ENCODE peak calls at places on chromosomes 5 and 9, in four cellular contexts. U is adrenal gland, I is mucosa of descending colon, Q is BJ. V is an unnamed sample.

GRCh38 chr5:105033642-105034217 is 1471.1 kb upstream of the NUDT12 start:
- DNase-seq in U (no peak), I (no peak), Q (no peak), V (no peak)

GRCh38 chr5:14869286-14870164 is 2.1 kb downstream of the ANKH start:
- DNase-seq in U (no peak), I (no peak), Q (no peak), V (no peak)

GRCh38 chr5:103849934-103850333 is 287.3 kb upstream of the NUDT12 start:
- DNase-seq in U (no peak), I (no peak), Q (peak), V (peak)

GRCh38 chr9:95008151-95008771 is 281.8 kb downstream of the AOPEP start:
- DNase-seq in U (no peak), I (peak), Q (no peak), V (no peak)

GRCh38 chr5:72895758-72896157 is 60.1 kb upstream of the FCHO2 start:
- DNase-seq in U (no peak), I (no peak), Q (no peak), V (no peak)

GRCh38 chr9:129270205-129270604 is 92.1 kb upstream of the IER5L start:
- DNase-seq in U (no peak), I (no peak), Q (no peak), V (no peak)

GRCh38 chr9:136538599-136539426 is 7.0 kb downstream of the NOTCH1 start:
- DNase-seq in U (no peak), I (peak), Q (no peak), V (no peak)

GRCh38 chr9:23153058-23153457 is 673.0 kb downstream of the ELAVL2 start:
- DNase-seq in U (no peak), I (no peak), Q (no peak), V (no peak)

GRCh38 chr9:137876781-137877386 is 698 bp upstream of the CACNA1B start:
- DNase-seq in U (no peak), I (no peak), Q (no peak), V (no peak)

GRCh38 chr9:84829997-84830696 is 160.6 kb downstream of the NTRK2 start:
- DNase-seq in U (no peak), I (no peak), Q (no peak), V (no peak)

GRCh38 chr9:122120672-122121071 is 27.6 kb upstream of the TTLL11 start:
- DNase-seq in U (no peak), I (no peak), Q (no peak), V (no peak)

GRCh38 chr5:125179617-125180016 is 433.2 kb upstream of the ZNF608 start:
- DNase-seq in U (no peak), I (no peak), Q (no peak), V (no peak)

GRCh38 chr9:110192531-110193326 is 15.2 kb downstream of the C9orf152 start:
- DNase-seq in U (peak), I (no peak), Q (peak), V (peak)

GRCh38 chr5:134175874-134176522 is 752 bp downstream of the SKP1 start:
- DNase-seq in U (peak), I (no peak), Q (no peak), V (no peak)

GRCh38 chr9:81526587-81526986 is 162.8 kb downstream of the TLE1 start:
- DNase-seq in U (no peak), I (no peak), Q (peak), V (peak)

GRCh38 chr5:66519626-66520025 is 76.6 kb upstream of the MAST4 start:
- DNase-seq in U (no peak), I (no peak), Q (no peak), V (no peak)

GRCh38 chr5:58188287-58188651 is 271.6 kb downstream of the PLK2 start:
- DNase-seq in U (no peak), I (no peak), Q (peak), V (peak)

GRCh38 chr5:78588517-78588916 is 60.1 kb downstream of the LHFPL2 start:
- DNase-seq in U (no peak), I (no peak), Q (no peak), V (no peak)

GRCh38 chr9:14096182-14096922 is 217.6 kb downstream of the NFIB start:
- DNase-seq in U (no peak), I (no peak), Q (no peak), V (peak)

GRCh38 chr9:95626341-95626740 is 109.6 kb upstream of the PTCH1 start:
- DNase-seq in U (peak), I (no peak), Q (no peak), V (no peak)

GRCh38 chr9:113462781-113463286 is 693 bp upstream of the RGS3 start:
- DNase-seq in U (peak), I (no peak), Q (no peak), V (no peak)

GRCh38 chr5:179357036-179357435 is 11.8 kb upstream of the ADAMTS2 start:
- DNase-seq in U (no peak), I (no peak), Q (no peak), V (no peak)

GRCh38 chr5:169089343-169089742 is 211.6 kb downstream of the SLIT3 start:
- DNase-seq in U (peak), I (no peak), Q (no peak), V (no peak)

GRCh38 chr5:121915765-121916164 is 46.0 kb upstream of the SRFBP1 start:
- DNase-seq in U (no peak), I (no peak), Q (no peak), V (no peak)

GRCh38 chr9:121744687-121745395 is 93.4 kb downstream of the DAB2IP start:
- DNase-seq in U (no peak), I (no peak), Q (no peak), V (no peak)

GRCh38 chr5:135205616-135206349 is 171.8 kb upstream of the PITX1 start:
- DNase-seq in U (peak), I (no peak), Q (no peak), V (no peak)

GRCh38 chr5:31495336-31495735 is 36.6 kb downstream of the DROSHA start:
- DNase-seq in U (no peak), I (no peak), Q (no peak), V (no peak)

GRCh38 chr9:95511232-95511951 is 5.4 kb downstream of the PTCH1 start:
- DNase-seq in U (peak), I (peak), Q (no peak), V (no peak)

GRCh38 chr5:138869763-138870500 is 5.2 kb downstream of the LRRTM2 start:
- DNase-seq in U (no peak), I (no peak), Q (no peak), V (no peak)

GRCh38 chr9:27771803-27772545 is 198.7 kb upstream of the C9orf72 start:
- DNase-seq in U (no peak), I (no peak), Q (no peak), V (no peak)

GRCh38 chr9:105967798-105968197 is 273.5 kb downstream of the TMEM38B start:
- DNase-seq in U (no peak), I (no peak), Q (no peak), V (no peak)

GRCh38 chr9:13597427-13597826 is 317.9 kb upstream of the MPDZ start:
- DNase-seq in U (no peak), I (no peak), Q (no peak), V (no peak)

GRCh38 chr9:7671847-7672246 is 127.7 kb downstream of the DMAC1 start:
- DNase-seq in U (no peak), I (no peak), Q (no peak), V (no peak)

GRCh38 chr9:94639045-94639995 is at the start of gene FBP1:
- DNase-seq in U (peak), I (peak), Q (no peak), V (no peak)

GRCh38 chr5:43121565-43122484 is 1.1 kb downstream of the ZNF131 start:
- DNase-seq in U (peak), I (no peak), Q (no peak), V (peak)

GRCh38 chr5:43115968-43116367 is 4.7 kb upstream of the ZNF131 start:
- DNase-seq in U (no peak), I (no peak), Q (no peak), V (no peak)

GRCh38 chr5:43123887-43124286 is 3.2 kb downstream of the ZNF131 start:
- DNase-seq in U (no peak), I (no peak), Q (no peak), V (no peak)

GRCh38 chr5:43117092-43117491 is 3.6 kb upstream of the ZNF131 start:
- DNase-seq in U (no peak), I (no peak), Q (no peak), V (no peak)

DNA sequence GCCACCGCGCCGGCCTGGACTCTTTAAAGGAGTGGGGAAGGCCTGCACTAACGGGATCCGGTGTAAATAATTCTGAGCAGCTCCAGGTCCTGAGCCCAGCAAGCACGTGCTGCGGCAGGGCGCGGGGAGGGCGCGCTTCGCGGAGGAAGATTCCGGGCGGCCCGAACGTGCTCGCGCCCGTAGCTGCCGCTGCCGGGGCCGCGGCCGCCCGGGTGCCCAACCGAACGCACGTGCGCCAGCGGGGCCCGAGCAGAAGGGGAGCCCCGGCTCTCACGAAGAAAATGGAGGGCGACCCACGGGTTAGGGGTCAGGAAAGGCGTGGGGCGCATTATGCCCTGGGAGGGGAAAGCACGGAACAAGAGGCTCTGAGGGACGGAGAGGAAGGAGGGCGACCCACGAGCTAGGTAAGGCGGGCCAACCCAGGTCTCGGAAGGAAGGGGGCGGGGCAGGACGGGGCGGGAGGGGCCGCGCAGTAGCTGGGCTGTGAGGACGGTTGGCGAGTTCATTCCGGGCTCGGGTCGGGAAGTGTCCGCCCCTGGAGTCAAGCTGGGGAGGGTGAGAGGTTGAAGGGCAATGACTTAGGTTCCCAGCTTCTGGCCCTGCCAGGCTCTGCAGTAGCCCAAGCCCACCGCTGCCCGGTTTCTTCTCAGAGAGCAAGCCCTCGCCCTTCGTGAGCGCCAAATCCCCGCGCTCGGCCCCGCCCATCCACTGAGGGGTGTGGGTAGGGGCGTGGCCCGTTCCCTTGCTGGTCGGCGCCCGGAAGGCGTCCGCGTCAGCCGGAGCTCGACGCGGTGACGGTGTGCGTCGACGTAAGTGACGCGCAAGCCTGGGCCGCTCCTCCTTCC is at the start of gene ZNF131:
- DNase-seq in U (peak), I (peak), Q (peak), V (peak)
- TF ChIP-seq CTCF in U (peak), I (no peak), Q (no peak), V (no peak)

DNA sequence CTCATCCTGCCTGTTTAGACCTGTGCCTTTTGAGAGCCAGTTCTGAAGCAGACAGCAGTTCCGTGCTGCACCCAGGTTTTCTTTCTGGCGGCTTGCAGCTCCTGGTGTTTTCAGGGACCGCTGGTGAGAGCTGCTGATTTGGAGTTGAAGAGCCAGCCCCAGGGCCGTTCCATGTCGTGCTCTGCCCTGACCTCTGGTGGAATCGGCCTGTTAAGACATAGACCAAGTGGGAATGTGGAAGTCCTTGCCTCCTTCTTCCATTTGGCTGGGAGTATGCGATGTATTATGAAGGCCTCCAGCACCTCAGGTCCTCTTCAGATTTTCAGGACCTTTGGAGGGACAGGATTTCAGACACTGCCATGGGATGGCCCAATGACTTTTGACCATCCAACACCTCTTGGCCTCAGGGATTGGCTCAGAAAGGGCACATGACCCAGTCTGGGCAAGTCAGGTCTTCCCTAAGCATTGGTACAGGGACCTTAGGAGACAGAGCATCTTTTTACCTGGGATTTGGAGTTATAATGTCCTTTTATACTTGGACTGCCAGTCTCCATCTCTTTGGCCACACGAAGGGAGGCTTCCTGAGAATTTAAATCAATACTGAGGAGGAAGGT is 136.1 kb upstream of the CLINT1 start:
- DNase-seq in U (peak), I (peak), Q (no peak), V (no peak)
- H3K4me3 ChIP-seq in U (no peak), I (no peak), Q (no peak), V (no peak)

GRCh38 chr5:176319827-176320554 is 41.6 kb downstream of the KIAA1191 start:
- DNase-seq in U (no peak), I (no peak), Q (no peak), V (no peak)
- TF ChIP-seq CTCF in U (peak), I (no peak), Q (peak), V (peak)

GRCh38 chr5:10363519-10364185 is 10.2 kb downstream of the MARCHF6 start:
- DNase-seq in U (no peak), I (no peak), Q (no peak), V (no peak)

GRCh38 chr5:10365800-10366199 is 12.3 kb downstream of the MARCHF6 start:
- DNase-seq in U (no peak), I (no peak), Q (no peak), V (no peak)

GRCh38 chr5:10364186-10364689 is 10.7 kb downstream of the MARCHF6 start:
- DNase-seq in U (no peak), I (no peak), Q (no peak), V (no peak)

GRCh38 chr5:10367586-10367985 is 14.1 kb downstream of the MARCHF6 start:
- DNase-seq in U (no peak), I (no peak), Q (no peak), V (no peak)

GRCh38 chr5:10366310-10367297 is 13.1 kb downstream of the MARCHF6 start:
- DNase-seq in U (no peak), I (no peak), Q (no peak), V (peak)
- H3K4me3 ChIP-seq in U (no peak), I (no peak), Q (no peak), V (no peak)

V was measured in epithelial cell of proximal tubule.